ENCODE peak calls at places on chromosomes 11 and 22, in seven cellular contexts. E is non-pigmented ciliary epithelial cell; L is CD8-positive, alpha-beta memory T cell; Z is endothelial cell; P is Caki2; W is IMR-90; N is caudate nucleus. V is an unnamed sample.

GRCh38 chr11:102577723-102578122 is 47.2 kb upstream of the MMP7 start:
- DNase-seq in L (no peak), P (no peak), Z (no peak), N (no peak), E (no peak), W (no peak), V (peak)

GRCh38 chr22:36335621-36336020 is 52.1 kb downstream of the MYH9 start:
- DNase-seq in W (no peak), P (no peak), N (no peak), E (no peak), L (no peak), Z (no peak), V (no peak)

GRCh38 chr11:74341926-74342325 is 30.5 kb upstream of the P4HA3 start:
- DNase-seq in E (no peak), L (no peak), W (no peak), P (no peak), N (no peak), Z (no peak), V (no peak)

GRCh38 chr11:22703040-22703439 is 36.6 kb downstream of the GAS2 start:
- DNase-seq in N (no peak), L (no peak), P (peak), Z (no peak), W (peak), E (peak), V (peak)

GRCh38 chr11:103656382-103656781 is 380.1 kb upstream of the DDI1 start:
- DNase-seq in N (no peak), E (no peak), P (no peak), W (no peak), Z (no peak), L (no peak), V (no peak)

GRCh38 chr22:16717699-16718558 is 107.3 kb downstream of the XKR3 start:
- DNase-seq in E (no peak), P (no peak), W (no peak), N (no peak), Z (no peak), L (peak), V (no peak)

GRCh38 chr22:30763815-30764686 is 69.4 kb downstream of the OSBP2 start:
- DNase-seq in P (peak), L (peak), N (peak), Z (peak), W (peak), E (peak), V (peak)

GRCh38 chr22:21992593-21993237 is 10.1 kb upstream of the TOP3B start:
- DNase-seq in W (no peak), L (no peak), N (no peak), P (no peak), E (no peak), Z (no peak), V (no peak)

GRCh38 chr11:9470765-9471164 is 10.0 kb downstream of the ZNF143 start:
- DNase-seq in Z (no peak), P (no peak), L (no peak), E (no peak), N (no peak), W (no peak), V (no peak)

GRCh38 chr11:35235944-35236666 is 97.1 kb downstream of the CD44 start:
- DNase-seq in E (no peak), L (peak), Z (no peak), W (no peak), P (no peak), N (no peak), V (peak)

GRCh38 chr11:101880208-101880607 is 34.6 kb upstream of the CEP126 start:
- DNase-seq in E (no peak), L (no peak), P (peak), W (peak), Z (no peak), N (no peak), V (peak)

GRCh38 chr11:34647532-34647931 is 26.6 kb downstream of the EHF start:
- DNase-seq in W (peak), Z (no peak), N (no peak), E (no peak), P (no peak), L (no peak), V (peak)

GRCh38 chr11:78190374-78190773 is 1.7 kb downstream of the USP35 start:
- DNase-seq in E (no peak), P (no peak), Z (no peak), W (no peak), N (no peak), L (peak), V (no peak)

GRCh38 chr11:6646631-6647281 is 8.9 kb downstream of the DCHS1 start:
- DNase-seq in Z (no peak), P (no peak), W (peak), E (no peak), N (no peak), L (peak), V (peak)

GRCh38 chr11:133964946-133965632 is 8.3 kb upstream of the IGSF9B start:
- DNase-seq in Z (no peak), N (peak), P (peak), E (no peak), W (no peak), L (no peak), V (peak)

GRCh38 chr11:132944557-132944920 is 587.8 kb downstream of the OPCML start:
- DNase-seq in L (no peak), W (no peak), N (no peak), Z (no peak), E (no peak), P (no peak), V (no peak)

GRCh38 chr22:20079745-20080444 is at the start of gene DGCR8:
- DNase-seq in W (peak), Z (peak), L (peak), P (peak), N (peak), E (peak), V (peak)

GRCh38 chr11:101478587-101479375 is 105.0 kb downstream of the TRPC6 start:
- DNase-seq in N (peak), W (no peak), L (no peak), P (no peak), E (no peak), Z (no peak), V (no peak)

GRCh38 chr11:47047972-47048371 is 111.4 kb downstream of the CSTPP1 start:
- DNase-seq in L (no peak), N (no peak), P (no peak), E (no peak), Z (no peak), W (no peak), V (no peak)

GRCh38 chr11:43035011-43035564 is 276.7 kb upstream of the API5 start:
- DNase-seq in W (no peak), L (no peak), Z (peak), N (no peak), E (no peak), P (no peak), V (no peak)

GRCh38 chr11:9574806-9575530 is 1.5 kb downstream of the WEE1 start:
- DNase-seq in Z (peak), N (no peak), E (no peak), P (peak), W (peak), L (peak), V (peak)

GRCh38 chr11:2142762-2143202 is 3.6 kb upstream of the IGF2 start:
- DNase-seq in W (peak), Z (no peak), P (peak), L (no peak), N (no peak), E (no peak), V (peak)

GRCh38 chr11:130179396-130180306 is 20.1 kb downstream of the ST14 start:
- DNase-seq in L (peak), P (peak), W (no peak), E (no peak), Z (no peak), N (no peak), V (no peak)

GRCh38 chr11:118789501-118790356 is 1.2 kb downstream of the DDX6 start:
- DNase-seq in W (no peak), L (peak), Z (peak), P (peak), E (no peak), N (no peak), V (peak)

GRCh38 chr11:108025387-108026080 is 16.8 kb downstream of the CUL5 start:
- DNase-seq in W (peak), L (no peak), Z (peak), E (no peak), P (no peak), N (no peak), V (no peak)

GRCh38 chr11:27462543-27462942 is 10.0 kb downstream of the LGR4 start:
- DNase-seq in E (no peak), Z (no peak), P (peak), W (no peak), N (peak), L (no peak), V (no peak)

GRCh38 chr11:71055925-71056324 is 196.5 kb downstream of the SHANK2 start:
- DNase-seq in L (no peak), E (no peak), N (no peak), W (no peak), P (no peak), Z (no peak), V (no peak)

V was measured in AG10803.